ENCODE peak calls at places on chromosomes 6 and 20, in nine cellular contexts. One of them, this sample, is unnamed. For H3K4me1, the result is how much of the 10 kb centered on the place peaks cover.

GRCh38 chr6:154732824-154733609 is at the start of gene SCAF8:
- DNase-seq in GM23248: peak
- DNase-seq in thyroid gland: peak
- DNase-seq in psoas muscle: peak
- DNase-seq in testis: peak
- DNase-seq in prostate gland: peak
- DNase-seq in left lung: peak
- DNase-seq in upper lobe of right lung: peak
- DNase-seq in suprapubic skin: peak
- DNase-seq in this sample: peak

GRCh38 chr6:35089935-35090505 is 51.1 kb downstream of the TCP11 start:
- DNase-seq in prostate gland: no peak
- DNase-seq in suprapubic skin: no peak
- DNase-seq in left lung: no peak
- DNase-seq in upper lobe of right lung: peak
- DNase-seq in psoas muscle: no peak
- DNase-seq in GM23248: peak
- DNase-seq in testis: no peak
- DNase-seq in thyroid gland: no peak
- DNase-seq in this sample: peak

GRCh38 chr6:95521181-95521580 is 56.2 kb upstream of the MANEA start:
- DNase-seq in psoas muscle: no peak
- DNase-seq in thyroid gland: no peak
- DNase-seq in prostate gland: no peak
- DNase-seq in upper lobe of right lung: no peak
- DNase-seq in suprapubic skin: no peak
- DNase-seq in left lung: no peak
- DNase-seq in testis: no peak
- DNase-seq in GM23248: no peak
- DNase-seq in this sample: no peak

GRCh38 chr6:166453651-166454050 is 70.9 kb upstream of the MPC1 start:
- DNase-seq in prostate gland: no peak
- DNase-seq in left lung: no peak
- DNase-seq in testis: no peak
- DNase-seq in upper lobe of right lung: no peak
- DNase-seq in psoas muscle: no peak
- DNase-seq in GM23248: no peak
- DNase-seq in suprapubic skin: no peak
- DNase-seq in thyroid gland: no peak
- DNase-seq in this sample: no peak

GRCh38 chr6:142165227-142165626 is 18.2 kb downstream of the VTA1 start:
- DNase-seq in suprapubic skin: no peak
- DNase-seq in GM23248: no peak
- DNase-seq in thyroid gland: no peak
- DNase-seq in testis: no peak
- DNase-seq in prostate gland: no peak
- DNase-seq in left lung: no peak
- DNase-seq in psoas muscle: no peak
- DNase-seq in upper lobe of right lung: no peak
- DNase-seq in this sample: no peak

GRCh38 chr6:38792356-38792755 is 77.2 kb downstream of the DNAH8 start:
- DNase-seq in left lung: no peak
- DNase-seq in testis: no peak
- DNase-seq in psoas muscle: no peak
- DNase-seq in prostate gland: peak
- DNase-seq in thyroid gland: no peak
- DNase-seq in suprapubic skin: no peak
- DNase-seq in GM23248: no peak
- DNase-seq in upper lobe of right lung: no peak
- DNase-seq in this sample: no peak

GRCh38 chr6:4912559-4912958 is 91.3 kb downstream of the RPP40 start:
- DNase-seq in testis: no peak
- DNase-seq in psoas muscle: no peak
- DNase-seq in prostate gland: no peak
- DNase-seq in upper lobe of right lung: no peak
- DNase-seq in GM23248: no peak
- DNase-seq in thyroid gland: no peak
- DNase-seq in left lung: no peak
- DNase-seq in suprapubic skin: no peak
- DNase-seq in this sample: no peak

GRCh38 chr20:8718214-8718613 is 350.7 kb upstream of the PLCB4 start:
- DNase-seq in psoas muscle: peak
- DNase-seq in upper lobe of right lung: no peak
- DNase-seq in testis: no peak
- DNase-seq in suprapubic skin: no peak
- DNase-seq in prostate gland: no peak
- DNase-seq in left lung: no peak
- DNase-seq in thyroid gland: no peak
- DNase-seq in GM23248: no peak
- DNase-seq in this sample: no peak

GRCh38 chr6:83860347-83860731 is 850 bp downstream of the CYB5R4 start:
- DNase-seq in suprapubic skin: no peak
- DNase-seq in GM23248: no peak
- DNase-seq in prostate gland: no peak
- DNase-seq in thyroid gland: no peak
- DNase-seq in testis: no peak
- DNase-seq in left lung: no peak
- DNase-seq in psoas muscle: no peak
- DNase-seq in upper lobe of right lung: no peak
- DNase-seq in this sample: no peak

GRCh38 chr20:53870426-53871199 is 199.8 kb downstream of the BCAS1 start:
- DNase-seq in GM23248: peak
- DNase-seq in thyroid gland: no peak
- DNase-seq in prostate gland: no peak
- DNase-seq in suprapubic skin: no peak
- DNase-seq in left lung: no peak
- DNase-seq in testis: no peak
- DNase-seq in upper lobe of right lung: no peak
- DNase-seq in psoas muscle: no peak
- DNase-seq in this sample: no peak

GRCh38 chr6:111605100-111605748 is 454 bp downstream of the TRAF3IP2 start:
- DNase-seq in psoas muscle: peak
- DNase-seq in left lung: peak
- DNase-seq in suprapubic skin: peak
- DNase-seq in thyroid gland: peak
- DNase-seq in upper lobe of right lung: peak
- DNase-seq in testis: peak
- DNase-seq in GM23248: peak
- DNase-seq in prostate gland: peak
- DNase-seq in this sample: peak

GRCh38 chr20:57939499-57939898 is 229.7 kb upstream of the PMEPA1 start:
- DNase-seq in suprapubic skin: no peak
- DNase-seq in left lung: no peak
- DNase-seq in psoas muscle: no peak
- DNase-seq in GM23248: no peak
- DNase-seq in testis: no peak
- DNase-seq in upper lobe of right lung: no peak
- DNase-seq in thyroid gland: no peak
- DNase-seq in prostate gland: no peak
- DNase-seq in this sample: no peak

GRCh38 chr20:2798095-2798805 is 2.2 kb downstream of the CPXM1 start:
- DNase-seq in upper lobe of right lung: no peak
- DNase-seq in prostate gland: no peak
- DNase-seq in left lung: no peak
- DNase-seq in thyroid gland: no peak
- DNase-seq in suprapubic skin: no peak
- DNase-seq in psoas muscle: no peak
- DNase-seq in GM23248: no peak
- DNase-seq in testis: no peak
- DNase-seq in this sample: no peak

GRCh38 chr6:134060491-134061106 is 8.2 kb upstream of the SLC2A12 start:
- DNase-seq in prostate gland: no peak
- DNase-seq in thyroid gland: no peak
- DNase-seq in left lung: no peak
- DNase-seq in testis: no peak
- DNase-seq in upper lobe of right lung: no peak
- DNase-seq in suprapubic skin: no peak
- DNase-seq in GM23248: peak
- DNase-seq in psoas muscle: no peak
- DNase-seq in this sample: no peak

GRCh38 chr6:63802606-63803206 is 167.1 kb downstream of the PHF3 start:
- DNase-seq in upper lobe of right lung: no peak
- DNase-seq in psoas muscle: no peak
- DNase-seq in left lung: no peak
- DNase-seq in suprapubic skin: no peak
- DNase-seq in GM23248: peak
- DNase-seq in testis: no peak
- DNase-seq in thyroid gland: no peak
- DNase-seq in prostate gland: no peak
- DNase-seq in this sample: no peak

GRCh38 chr6:158431036-158431435 is 118.8 kb downstream of the TULP4 start:
- DNase-seq in upper lobe of right lung: no peak
- DNase-seq in testis: no peak
- DNase-seq in prostate gland: no peak
- DNase-seq in thyroid gland: no peak
- DNase-seq in suprapubic skin: no peak
- DNase-seq in psoas muscle: no peak
- DNase-seq in GM23248: no peak
- DNase-seq in left lung: no peak
- DNase-seq in this sample: no peak

GRCh38 chr6:69796627-69797390 is at the start of gene LMBRD1:
- DNase-seq in prostate gland: peak
- DNase-seq in left lung: peak
- DNase-seq in psoas muscle: peak
- DNase-seq in suprapubic skin: peak
- DNase-seq in testis: peak
- DNase-seq in thyroid gland: peak
- DNase-seq in upper lobe of right lung: peak
- DNase-seq in GM23248: peak
- DNase-seq in this sample: peak

GRCh38 chr6:139016337-139017213 is 12.0 kb upstream of the ABRACL start:
- DNase-seq in GM23248: no peak
- DNase-seq in upper lobe of right lung: no peak
- DNase-seq in thyroid gland: peak
- DNase-seq in suprapubic skin: no peak
- DNase-seq in left lung: no peak
- DNase-seq in prostate gland: no peak
- DNase-seq in psoas muscle: no peak
- DNase-seq in testis: no peak
- DNase-seq in this sample: no peak

GRCh38 chr6:84018453-84019061 is 15.0 kb upstream of the MRAP2 start:
- DNase-seq in psoas muscle: no peak
- DNase-seq in prostate gland: no peak
- DNase-seq in thyroid gland: no peak
- DNase-seq in upper lobe of right lung: no peak
- DNase-seq in testis: no peak
- DNase-seq in left lung: no peak
- DNase-seq in GM23248: no peak
- DNase-seq in suprapubic skin: no peak
- DNase-seq in this sample: no peak

DNA sequence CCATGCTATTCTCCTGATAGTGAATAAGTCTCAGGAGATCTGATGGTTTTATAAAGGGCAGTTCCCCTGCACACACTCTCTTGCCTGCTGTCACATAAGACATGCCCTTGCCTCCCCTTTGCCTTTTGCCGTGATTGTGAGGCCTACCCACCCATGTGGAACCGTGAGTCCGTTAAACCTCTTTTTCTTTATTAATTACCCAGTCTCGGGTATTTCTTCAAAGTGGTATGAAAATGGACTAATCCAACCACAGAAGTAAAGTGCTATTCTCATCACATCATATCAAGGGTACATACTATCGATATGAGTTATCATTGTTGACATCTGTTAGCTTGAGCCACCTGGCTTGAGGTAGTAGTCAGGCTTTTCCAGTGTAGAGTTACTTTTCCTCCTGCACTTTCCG is 2.3 kb downstream of the MANBAL start:
- DNase-seq in prostate gland: no peak
- DNase-seq in upper lobe of right lung: no peak
- DNase-seq in thyroid gland: no peak
- DNase-seq in left lung: no peak
- DNase-seq in suprapubic skin: no peak
- DNase-seq in testis: no peak
- DNase-seq in psoas muscle: no peak
- DNase-seq in GM23248: no peak
- DNase-seq in this sample: no peak
- H3K4me1 ChIP-seq in prostate gland: under half
- H3K4me1 ChIP-seq in upper lobe of right lung: under half
- H3K4me1 ChIP-seq in thyroid gland: under half
- H3K4me1 ChIP-seq in left lung: under half
- H3K4me1 ChIP-seq in suprapubic skin: under half
- H3K4me1 ChIP-seq in testis: under half
- H3K4me1 ChIP-seq in psoas muscle: under half
- H3K4me1 ChIP-seq in GM23248: under half
- H3K4me1 ChIP-seq in this sample: under half

DNA sequence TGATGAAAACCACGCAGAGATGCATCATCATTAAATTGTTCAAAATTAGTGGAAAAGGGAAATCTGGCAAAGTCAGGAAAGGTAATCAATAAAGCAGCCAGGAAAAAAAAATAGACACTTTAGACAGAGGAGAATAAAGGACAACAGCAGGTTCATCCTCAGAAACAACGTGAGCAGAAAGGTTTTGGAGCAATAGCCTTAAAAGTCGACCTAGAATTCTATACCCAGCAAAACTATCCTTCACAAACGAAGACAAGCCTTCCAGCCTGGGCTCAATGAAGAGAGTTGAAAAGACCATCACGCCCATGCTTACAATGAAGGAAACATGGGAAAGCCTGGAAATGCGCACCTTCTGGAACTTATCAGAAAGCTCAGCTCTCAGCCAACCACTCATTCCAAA is 24.7 kb upstream of the CHRNA4 start:
- DNase-seq in thyroid gland: no peak
- DNase-seq in suprapubic skin: no peak
- DNase-seq in upper lobe of right lung: no peak
- DNase-seq in testis: no peak
- DNase-seq in prostate gland: no peak
- DNase-seq in left lung: no peak
- DNase-seq in GM23248: no peak
- DNase-seq in psoas muscle: no peak
- DNase-seq in this sample: no peak
- H3K4me3 ChIP-seq in thyroid gland: no peak
- H3K4me3 ChIP-seq in suprapubic skin: no peak
- H3K4me3 ChIP-seq in upper lobe of right lung: no peak
- H3K4me3 ChIP-seq in testis: no peak
- H3K4me3 ChIP-seq in prostate gland: no peak
- H3K4me3 ChIP-seq in left lung: no peak
- H3K4me3 ChIP-seq in GM23248: no peak
- H3K4me3 ChIP-seq in psoas muscle: no peak
- H3K4me3 ChIP-seq in this sample: no peak

GRCh38 chr6:136956590-136957573 is 34.8 kb downstream of the SLC35D3 start:
- DNase-seq in testis: no peak
- DNase-seq in thyroid gland: no peak
- DNase-seq in GM23248: no peak
- DNase-seq in left lung: no peak
- DNase-seq in upper lobe of right lung: no peak
- DNase-seq in psoas muscle: no peak
- DNase-seq in suprapubic skin: no peak
- DNase-seq in prostate gland: no peak
- DNase-seq in this sample: no peak
- H3K27ac ChIP-seq in testis: no peak
- H3K27ac ChIP-seq in thyroid gland: no peak
- H3K27ac ChIP-seq in GM23248: no peak
- H3K27ac ChIP-seq in left lung: no peak
- H3K27ac ChIP-seq in upper lobe of right lung: no peak
- H3K27ac ChIP-seq in psoas muscle: no peak
- H3K27ac ChIP-seq in suprapubic skin: no peak
- H3K27ac ChIP-seq in prostate gland: no peak
- H3K27ac ChIP-seq in this sample: no peak

DNA sequence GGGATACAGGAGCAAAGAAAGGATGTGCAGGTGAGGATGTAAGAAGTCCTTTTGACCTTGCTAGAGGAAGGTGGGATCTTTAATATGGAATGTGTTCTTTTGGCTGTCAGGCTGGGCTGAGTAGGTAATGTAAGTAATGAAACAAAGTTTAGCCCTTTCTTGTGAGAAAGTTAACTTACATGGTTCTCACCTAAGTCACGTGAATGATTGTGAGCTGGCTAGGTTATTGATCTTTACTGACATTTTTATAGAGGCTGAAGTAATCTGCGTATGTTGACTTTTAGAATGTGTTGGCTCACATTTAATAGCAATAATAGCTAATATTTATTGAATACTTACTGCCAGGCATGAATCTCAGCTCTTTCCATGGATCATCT is 2.6 kb downstream of the TOP1 start:
- DNase-seq in testis: no peak
- DNase-seq in thyroid gland: no peak
- DNase-seq in upper lobe of right lung: no peak
- DNase-seq in psoas muscle: no peak
- DNase-seq in suprapubic skin: no peak
- DNase-seq in left lung: no peak
- DNase-seq in prostate gland: no peak
- DNase-seq in GM23248: no peak
- DNase-seq in this sample: no peak
- H3K4me1 ChIP-seq in testis: under half
- H3K4me1 ChIP-seq in thyroid gland: under half
- H3K4me1 ChIP-seq in upper lobe of right lung: under half
- H3K4me1 ChIP-seq in psoas muscle: half or more
- H3K4me1 ChIP-seq in suprapubic skin: half or more
- H3K4me1 ChIP-seq in left lung: under half
- H3K4me1 ChIP-seq in prostate gland: under half
- H3K4me1 ChIP-seq in GM23248: under half
- H3K4me1 ChIP-seq in this sample: under half

This sample was measured in aorta.